ENCODE peak calls at places on chromosomes 1 and 21, in five cellular contexts. Q is neural progenitor cell, U is fibroblast of pulmonary artery, V is foreskin fibroblast, H is HFF-Myc. L is an unnamed sample.

GRCh38 chr1:110173466-110174117 is 23.3 kb downstream of the SLC6A17 start:
- DNase-seq in Q (no peak), U (no peak), V (no peak), H (no peak), L (no peak)

GRCh38 chr1:228278432-228278941 is 70.6 kb downstream of the OBSCN start:
- DNase-seq in Q (no peak), U (no peak), V (no peak), H (no peak), L (no peak)

GRCh38 chr1:240173836-240174235 is 82.2 kb downstream of the FMN2 start:
- DNase-seq in Q (no peak), U (no peak), V (peak), H (no peak), L (no peak)

GRCh38 chr1:54125671-54126070 is 27.1 kb downstream of the CDCP2 start:
- DNase-seq in Q (peak), U (peak), V (peak), H (no peak), L (peak)

GRCh38 chr1:244654284-244655038 is 1.5 kb downstream of the DESI2 start:
- DNase-seq in Q (no peak), U (no peak), V (peak), H (no peak), L (peak)

GRCh38 chr1:113653741-113654140 is 105.5 kb downstream of the PHTF1 start:
- DNase-seq in Q (no peak), U (no peak), V (no peak), H (no peak), L (no peak)

GRCh38 chr1:168772428-168772827 is 43.4 kb upstream of the DPT start:
- DNase-seq in Q (no peak), U (no peak), V (no peak), H (no peak), L (no peak)

GRCh38 chr1:181680871-181681270 is 197.6 kb downstream of the CACNA1E start:
- DNase-seq in Q (no peak), U (no peak), V (no peak), H (no peak), L (no peak)

GRCh38 chr21:45080639-45081414 is 6.4 kb downstream of the ADARB1 start:
- DNase-seq in Q (no peak), U (peak), V (peak), H (no peak), L (no peak)

GRCh38 chr1:215631489-215631888 is 64.4 kb downstream of the KCTD3 start:
- DNase-seq in Q (peak), U (no peak), V (peak), H (peak), L (peak)

GRCh38 chr1:30977105-30977504 is 68.5 kb upstream of the SDC3 start:
- DNase-seq in Q (no peak), U (peak), V (peak), H (no peak), L (peak)

GRCh38 chr21:17257784-17258183 is 255.1 kb upstream of the CXADR start:
- DNase-seq in Q (no peak), U (no peak), V (peak), H (no peak), L (peak)

GRCh38 chr1:159700312-159700711 is 14.1 kb downstream of the CRP start:
- DNase-seq in Q (no peak), U (no peak), V (no peak), H (no peak), L (no peak)
- H3K4me3 ChIP-seq in Q (no peak), U (no peak), V (no peak), H (no peak), L (no peak)

GRCh38 chr21:35015435-35016024 is 33.6 kb downstream of the RUNX1 start:
- DNase-seq in Q (no peak), U (no peak), V (no peak), H (no peak), L (no peak)

GRCh38 chr21:35010450-35010849 is 38.7 kb downstream of the RUNX1 start:
- DNase-seq in Q (no peak), U (no peak), V (no peak), H (no peak), L (no peak)

GRCh38 chr21:35014302-35015044 is 34.6 kb downstream of the RUNX1 start:
- DNase-seq in Q (no peak), U (no peak), V (no peak), H (no peak), L (peak)

GRCh38 chr21:35007348-35007747 is 41.8 kb downstream of the RUNX1 start:
- DNase-seq in Q (no peak), U (no peak), V (no peak), H (no peak), L (no peak)

GRCh38 chr21:35011681-35012080 is 37.4 kb downstream of the RUNX1 start:
- DNase-seq in Q (no peak), U (no peak), V (peak), H (no peak), L (peak)
- H3K4me3 ChIP-seq in Q (no peak), U (no peak), V (no peak), H (no peak), L (no peak)

GRCh38 chr1:118990513-118991131 is 2.5 kb upstream of the TBX15 start:
- DNase-seq in Q (no peak), U (no peak), V (no peak), H (no peak), L (no peak)
- H3K4me3 ChIP-seq in Q (no peak), U (no peak), V (no peak), H (no peak), L (no peak)

GRCh38 chr1:47508900-47509488 is 71.2 kb downstream of the FOXD2 start:
- DNase-seq in Q (peak), U (no peak), V (peak), H (no peak), L (no peak)
- H3K4me3 ChIP-seq in Q (peak), U (no peak), V (peak), H (no peak), L (no peak)

GRCh38 chr1:204194771-204195170 is 1.5 kb downstream of the KISS1 start:
- DNase-seq in Q (no peak), U (no peak), V (no peak), H (no peak), L (no peak)
- H3K4me3 ChIP-seq in Q (no peak), U (no peak), V (no peak), H (no peak), L (no peak)